ENCODE peak calls at places on chromosomes 7 and 10, in five cellular contexts. Y is endodermal cell; M is Peyer's patch; G is CD8-positive, alpha-beta T cell; S is heart left ventricle. R is an unnamed sample.

GRCh38 chr10:97611473-97611872 is 21.8 kb downstream of the MORN4 start:
- DNase-seq in Y (peak; percentile 59), M (no peak), G (no peak), S (no peak), R (no peak)

GRCh38 chr10:22681783-22682183 is 32.6 kb downstream of the PIP4K2A start:
- DNase-seq in Y (no peak), M (no peak), G (peak; percentile 39), S (no peak), R (no peak)

GRCh38 chr7:83178796-83179195 is 16.1 kb upstream of the PCLO start:
- DNase-seq in Y (no peak), M (no peak), G (no peak), S (no peak), R (no peak)

GRCh38 chr10:69878951-69879350 is 77.2 kb downstream of the COL13A1 start:
- DNase-seq in Y (no peak), M (no peak), G (no peak), S (no peak), R (no peak)

GRCh38 chr10:61750943-61751471 is 88.3 kb downstream of the CABCOCO1 start:
- DNase-seq in Y (peak; percentile 92), M (peak; percentile 94), G (peak; percentile 49), S (peak; percentile 44), R (peak; percentile 75)

GRCh38 chr10:33352154-33352553 is 17.7 kb upstream of the NRP1 start:
- DNase-seq in Y (no peak), M (no peak), G (no peak), S (no peak), R (no peak)

GRCh38 chr10:35898722-35899485 is 256.8 kb upstream of the FZD8 start:
- DNase-seq in Y (no peak), M (no peak), G (no peak), S (peak; percentile 48), R (no peak)

GRCh38 chr7:20352573-20353304 is 22.0 kb downstream of the ITGB8 start:
- DNase-seq in Y (no peak), M (no peak), G (no peak), S (no peak), R (no peak)

GRCh38 chr7:13904689-13905088 is 84.8 kb downstream of the ETV1 start:
- DNase-seq in Y (no peak), M (no peak), G (no peak), S (no peak), R (no peak)

GRCh38 chr7:111835066-111835465 is 272.8 kb upstream of the IMMP2L start:
- DNase-seq in Y (no peak), M (no peak), G (no peak), S (no peak), R (no peak)

GRCh38 chr10:77463499-77463898 is 174.1 kb downstream of the KCNMA1 start:
- DNase-seq in Y (no peak), M (no peak), G (no peak), S (no peak), R (no peak)

GRCh38 chr10:42783181-42783549 is 570 bp downstream of the BMS1 start:
- DNase-seq in Y (no peak), M (peak; percentile 49), G (no peak), S (peak; percentile 43), R (no peak)

GRCh38 chr10:74063256-74063655 is 65.3 kb downstream of the VCL start:
- DNase-seq in Y (no peak), M (no peak), G (no peak), S (no peak), R (no peak)

GRCh38 chr7:1883031-1883761 is 213.1 kb downstream of the ELFN1 start:
- DNase-seq in Y (peak; percentile 93), M (no peak), G (no peak), S (peak; percentile 30), R (no peak)

GRCh38 chr7:158683541-158683940 is 21.1 kb downstream of the NCAPG2 start:
- DNase-seq in Y (no peak), M (no peak), G (no peak), S (no peak), R (no peak)

GRCh38 chr7:158680754-158681153 is 23.9 kb downstream of the NCAPG2 start:
- DNase-seq in Y (no peak), M (no peak), G (no peak), S (no peak), R (no peak)

GRCh38 chr7:158684329-158684728 is 20.3 kb downstream of the NCAPG2 start:
- DNase-seq in Y (no peak), M (no peak), G (no peak), S (no peak), R (no peak)

GRCh38 chr7:158685727-158686126 is 18.9 kb downstream of the NCAPG2 start:
- DNase-seq in Y (no peak), M (no peak), G (no peak), S (no peak), R (no peak)

GRCh38 chr7:158682456-158682855 is 22.1 kb downstream of the NCAPG2 start:
- DNase-seq in Y (no peak), M (no peak), G (no peak), S (no peak), R (no peak)
- H3K36me3 ChIP-seq in Y (peaks cover 90% of the 10 kb centered on the region), M (no peaks in the 10 kb centered on the region), G (no peaks in the 10 kb centered on the region), S (peaks cover 25% of the 10 kb centered on the region), R (peaks cover 17% of the 10 kb centered on the region)

GRCh38 chr10:110834622-110835219 is 37.0 kb upstream of the PDCD4 start:
- DNase-seq in Y (peak; percentile 75), M (no peak), G (no peak), S (no peak), R (no peak)
- H3K4me3 ChIP-seq in Y (no peak overlapping the region), M (no peak overlapping the region), G (no peak overlapping the region), S (no peak overlapping the region), R (no peak overlapping the region)

GRCh38 chr7:99422625-99423024 is 13.9 kb downstream of the BUD31 start:
- DNase-seq in Y (no peak), M (no peak), G (no peak), S (no peak), R (no peak)

GRCh38 chr7:99418260-99418659 is 9.5 kb downstream of the BUD31 start:
- DNase-seq in Y (no peak), M (no peak), G (no peak), S (no peak), R (no peak)

GRCh38 chr7:99422091-99422624 is 13.4 kb downstream of the BUD31 start:
- DNase-seq in Y (no peak), M (no peak), G (no peak), S (no peak), R (no peak)

GRCh38 chr7:99419323-99420021 is 10.7 kb downstream of the BUD31 start:
- DNase-seq in Y (no peak), M (no peak), G (no peak), S (no peak), R (no peak)

GRCh38 chr7:99420213-99420612 is 11.4 kb downstream of the BUD31 start:
- DNase-seq in Y (no peak), M (no peak), G (no peak), S (no peak), R (no peak)
- H3K36me3 ChIP-seq in Y (peaks cover 87% of the 10 kb centered on the region), M (peaks cover 4% of the 10 kb centered on the region), G (peaks cover 53% of the 10 kb centered on the region), S (peaks cover 96% of the 10 kb centered on the region), R (peaks cover 98% of the 10 kb centered on the region)

GRCh38 chr10:108597657-108598319 is 1325.5 kb downstream of the XPNPEP1 start:
- DNase-seq in Y (peak; percentile 49), M (no peak), G (no peak), S (no peak), R (no peak)
- H3K4me3 ChIP-seq in Y (no peak overlapping the region), M (no peak overlapping the region), G (no peak overlapping the region), S (no peak overlapping the region), R (no peak overlapping the region)

GRCh38 chr10:80515941-80516340 is 21.8 kb upstream of the SH2D4B start:
- DNase-seq in Y (no peak), M (peak; percentile 33), G (no peak), S (no peak), R (no peak)
- H3K36me3 ChIP-seq in Y (peaks cover 96% of the 10 kb centered on the region), M (no peaks in the 10 kb centered on the region), G (peaks cover 80% of the 10 kb centered on the region), S (peaks cover 93% of the 10 kb centered on the region), R (peaks cover 100% of the 10 kb centered on the region)

DNA sequence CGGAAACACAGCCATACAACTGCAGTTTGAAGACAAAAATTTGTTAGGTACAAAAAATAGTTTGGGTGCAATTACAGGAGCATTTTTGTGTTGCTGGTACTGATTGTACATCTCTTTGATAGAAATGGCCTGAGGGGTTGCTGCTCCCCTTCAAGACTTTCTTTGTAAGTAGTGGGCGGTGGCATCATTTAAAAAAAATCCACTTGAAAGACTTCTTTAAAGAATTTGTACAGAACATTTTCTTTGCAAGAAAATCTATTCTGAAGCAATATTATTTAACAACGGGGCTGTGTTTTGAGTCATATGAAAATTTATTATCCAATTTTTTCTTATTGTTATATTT is 144.1 kb upstream of the CAV2 start:
- DNase-seq in Y (no peak), M (no peak), G (no peak), S (no peak), R (no peak)
- H3K4me3 ChIP-seq in Y (no peak overlapping the region), M (no peak overlapping the region), G (no peak overlapping the region), S (peak overlapping the region; percentile 27), R (peak overlapping the region; percentile 22)

DNA sequence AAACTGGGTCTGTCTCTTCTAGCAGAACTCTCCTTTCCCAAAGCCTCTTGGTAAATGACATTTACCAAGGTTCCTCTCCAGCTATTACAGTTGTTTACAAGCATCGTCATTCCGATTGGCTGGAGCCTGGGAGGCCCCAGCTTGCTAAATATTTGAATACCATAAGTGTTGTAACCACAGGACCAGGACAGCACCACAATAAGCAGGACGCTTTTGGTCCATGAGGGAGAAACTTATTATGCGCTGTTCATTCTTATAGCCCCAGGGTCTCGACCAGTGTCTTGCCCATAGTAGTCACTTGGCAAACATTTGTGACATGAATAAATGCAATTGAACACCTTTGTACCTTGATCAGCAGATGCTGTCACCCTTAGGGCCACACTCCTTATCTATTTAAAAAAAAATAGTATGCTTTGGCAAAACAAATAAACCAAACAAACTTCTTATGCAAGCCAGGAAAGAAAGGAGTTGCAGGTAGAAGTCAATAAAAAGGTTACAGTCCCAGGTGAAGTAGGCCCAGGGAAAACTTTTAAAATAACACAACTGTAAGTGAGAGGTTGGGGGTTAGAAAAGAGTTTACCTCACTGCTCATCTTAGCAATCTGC is 32.8 kb downstream of the NRAP start:
- DNase-seq in Y (no peak), M (no peak), G (no peak), S (no peak), R (no peak)
- H3K36me3 ChIP-seq in Y (no peaks in the 10 kb centered on the region), M (no peaks in the 10 kb centered on the region), G (no peaks in the 10 kb centered on the region), S (peaks cover 82% of the 10 kb centered on the region), R (no peaks in the 10 kb centered on the region)

GRCh38 chr10:96290368-96291133 is 13.7 kb upstream of the DNTT start:
- DNase-seq in Y (no peak), M (no peak), G (no peak), S (no peak), R (no peak)

GRCh38 chr10:96289218-96289910 is 14.9 kb upstream of the DNTT start:
- DNase-seq in Y (no peak), M (no peak), G (no peak), S (no peak), R (no peak)

GRCh38 chr10:96285331-96285752 is 14.0 kb upstream of the BLNK start:
- DNase-seq in Y (peak; percentile 72), M (no peak), G (no peak), S (no peak), R (no peak)

GRCh38 chr10:96287392-96288105 is 16.2 kb upstream of the BLNK start:
- DNase-seq in Y (no peak), M (peak; percentile 64), G (no peak), S (no peak), R (no peak)

DNA sequence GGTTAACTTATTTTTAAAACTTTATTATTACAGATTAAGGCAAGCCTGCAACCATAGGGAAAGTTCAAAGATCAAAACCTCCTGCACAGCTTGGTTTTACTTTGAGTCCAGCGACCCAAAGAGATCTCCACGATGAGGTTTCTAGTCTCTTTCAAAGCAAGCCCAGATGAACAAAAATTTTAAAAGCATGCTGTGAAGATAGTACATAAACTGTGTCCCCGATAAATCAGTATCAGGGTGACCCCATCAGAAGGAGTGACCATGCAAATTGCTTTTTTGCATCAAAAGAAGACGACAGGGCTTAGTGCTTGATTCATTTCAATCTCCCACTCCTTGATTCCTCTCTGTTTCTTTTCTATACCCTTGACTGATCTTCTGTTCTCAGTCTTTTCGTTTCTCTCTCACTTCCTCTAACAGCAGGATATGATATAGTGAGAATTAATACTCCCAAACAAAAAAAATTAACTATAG is 16.0 kb upstream of the DNTT start:
- DNase-seq in Y (no peak), M (no peak), G (no peak), S (no peak), R (no peak)
- H3K4me3 ChIP-seq in Y (no peak overlapping the region), M (no peak overlapping the region), G (no peak overlapping the region), S (no peak overlapping the region), R (no peak overlapping the region)

R was measured in lower lobe of right lung.